ENCODE peak calls at places on chromosomes 11 and 22, in five cellular contexts. Y, G, K, E and A are unnamed samples.
A peak's percentile ranks its signal among the peaks of the same experiment; 100 is the strongest.

GRCh38 chr11:92340839-92341238 is 116.2 kb downstream of the FAT3 start:
- DNase-seq in Y (no peak), G (no peak), K (no peak), E (no peak), A (no peak)

GRCh38 chr11:125300791-125301218 is 136.3 kb downstream of the PKNOX2 start:
- DNase-seq in K (no peak), Y (no peak), G (peak; percentile 62), E (no peak), A (no peak)

GRCh38 chr11:131691558-131692041 is 321.2 kb downstream of the NTM start:
- DNase-seq in K (no peak), E (no peak), Y (peak; percentile 87), G (peak; percentile 76), A (no peak)

GRCh38 chr11:124934862-124935547 is 842 bp downstream of the HEPACAM start:
- DNase-seq in K (no peak), E (no peak), Y (no peak), G (no peak), A (no peak)

GRCh38 chr11:63837719-63838118 is 1.2 kb upstream of the MARK2 start:
- DNase-seq in E (no peak), Y (no peak), G (no peak), K (no peak), A (no peak)

GRCh38 chr11:61598886-61599868 is 18.3 kb upstream of the SYT7 start:
- DNase-seq in Y (no peak), G (no peak), K (no peak), E (no peak), A (peak; percentile 58)

GRCh38 chr22:43515902-43516301 is 104.1 kb downstream of the MPPED1 start:
- DNase-seq in Y (no peak), K (no peak), E (no peak), G (no peak), A (no peak)

GRCh38 chr11:119352857-119353260 is 6.4 kb upstream of the MFRP start:
- DNase-seq in K (no peak), E (no peak), G (peak; percentile 66), Y (peak; percentile 92), A (peak; percentile 85)

GRCh38 chr11:119147604-119148333 is 1.1 kb upstream of the ABCG4 start:
- DNase-seq in Y (peak; percentile 28), K (no peak), G (no peak), E (no peak), A (no peak)

GRCh38 chr11:6604081-6604626 is 580 bp downstream of the ILK start:
- DNase-seq in G (no peak), Y (no peak), E (peak; percentile 51), K (peak; percentile 73), A (peak; percentile 58)

GRCh38 chr11:69229521-69229920 is 64.4 kb upstream of the MYEOV start:
- DNase-seq in Y (no peak), E (no peak), G (no peak), K (peak; percentile 35), A (no peak)

GRCh38 chr11:16820324-16821092 is 82.1 kb downstream of the C11orf58 start:
- DNase-seq in K (peak; percentile 88), G (peak; percentile 75), E (no peak), Y (peak; percentile 38), A (peak; percentile 79)

GRCh38 chr22:44965171-44965570 is 44.6 kb downstream of the PHF21B start:
- DNase-seq in E (no peak), G (no peak), K (no peak), Y (no peak), A (no peak)

GRCh38 chr11:4578624-4579023 is 2.9 kb upstream of the OR52I2 start:
- DNase-seq in E (no peak), K (no peak), Y (no peak), G (no peak), A (no peak)

GRCh38 chr22:17982572-17983141 is 41.7 kb downstream of the MICAL3 start:
- DNase-seq in E (no peak), G (no peak), K (no peak), Y (no peak), A (no peak)

GRCh38 chr11:1864216-1864615 is 11.3 kb downstream of the LSP1 start:
- DNase-seq in E (no peak), Y (no peak), G (no peak), K (no peak), A (peak; percentile 70)

GRCh38 chr22:46052801-46053562 is 76.0 kb upstream of the WNT7B start:
- DNase-seq in G (no peak), Y (peak; percentile 50), E (no peak), K (peak; percentile 74), A (peak; percentile 58)

GRCh38 chr11:13277719-13278619 is at the start of gene BMAL1:
- DNase-seq in Y (no peak), E (no peak), K (peak; percentile 83), G (peak; percentile 4), A (peak; percentile 46)

GRCh38 chr22:32200752-32201151 is 4.1 kb downstream of the RFPL2 start:
- DNase-seq in G (no peak), E (peak; percentile 33), K (no peak), Y (no peak), A (no peak)

GRCh38 chr11:14969922-14970323 is 2.2 kb downstream of the CALCA start:
- DNase-seq in G (no peak), E (peak; percentile 3), Y (no peak), K (peak; percentile 86), A (no peak)

GRCh38 chr22:45917700-45918454 is 59.1 kb downstream of the WNT7B start:
- DNase-seq in Y (no peak), K (no peak), G (no peak), E (no peak), A (no peak)